ENCODE peak calls at places on chromosomes 13 and 19, in seven cellular contexts. U is Calu3; P is hypothalamus; Z is NCI-H1436; R is activated CD4-positive, CD25-positive, alpha-beta regulatory T cell; N is heart left ventricle; S is GM13977. Q is an unnamed sample.

GRCh38 chr19:18737954-18738351 is 53.2 kb downstream of the COMP start:
- DNase-seq in R (no peak), P (no peak), U (no peak), N (no peak), Z (no peak), S (no peak), Q (no peak)

GRCh38 chr19:13023666-13024065 is 28.4 kb downstream of the NFIX start:
- DNase-seq in P (no peak), R (no peak), S (no peak), U (no peak), Z (no peak), N (no peak), Q (no peak)

GRCh38 chr19:32876919-32877285 is 7.3 kb upstream of the SLC7A9 start:
- DNase-seq in N (no peak), Z (no peak), S (peak), P (no peak), U (no peak), R (no peak), Q (no peak)

GRCh38 chr19:46737761-46738171 is 8.1 kb upstream of the FKRP start:
- DNase-seq in P (no peak), N (no peak), U (no peak), S (no peak), Z (no peak), R (no peak), Q (no peak)

GRCh38 chr13:21970918-21971317 is 300.0 kb downstream of the FGF9 start:
- DNase-seq in Z (no peak), U (no peak), P (no peak), R (no peak), S (no peak), N (no peak), Q (no peak)

GRCh38 chr19:3284759-3285646 is 60.5 kb downstream of the CELF5 start:
- DNase-seq in S (peak), P (no peak), N (peak), R (peak), Z (no peak), U (peak), Q (no peak)

GRCh38 chr13:109938255-109938936 is 152.0 kb upstream of the IRS2 start:
- DNase-seq in U (no peak), S (no peak), Z (no peak), N (no peak), P (no peak), R (no peak), Q (no peak)

GRCh38 chr13:42114912-42115311 is 66.5 kb downstream of the DGKH start:
- DNase-seq in N (no peak), Z (no peak), S (no peak), P (no peak), U (no peak), R (no peak), Q (no peak)

GRCh38 chr13:43397110-43397509 is 373.7 kb downstream of the DNAJC15 start:
- DNase-seq in Z (no peak), S (no peak), N (no peak), U (no peak), R (no peak), P (no peak), Q (no peak)

GRCh38 chr13:94329754-94330551 is 149.5 kb downstream of the DCT start:
- DNase-seq in S (no peak), N (peak), P (no peak), Z (no peak), U (no peak), R (no peak), Q (peak)

GRCh38 chr13:50909605-50910482 is at the start of gene RNASEH2B:
- DNase-seq in S (peak), N (peak), U (peak), P (peak), R (peak), Z (peak), Q (peak)

GRCh38 chr13:73133536-73133935 is 74.7 kb downstream of the KLF5 start:
- DNase-seq in N (no peak), Z (no peak), S (no peak), U (no peak), R (no peak), P (no peak), Q (no peak)

GRCh38 chr13:75993823-75994222 is 357.7 kb downstream of the LMO7 start:
- DNase-seq in P (no peak), R (no peak), U (no peak), Z (no peak), N (no peak), S (no peak), Q (no peak)

GRCh38 chr19:39502640-39503417 is 4.1 kb downstream of the DLL3 start:
- DNase-seq in S (peak), P (no peak), R (peak), Z (no peak), U (peak), N (peak), Q (no peak)

GRCh38 chr13:112741835-112742570 is 52.2 kb downstream of the ATP11A start:
- DNase-seq in U (no peak), S (no peak), R (no peak), P (no peak), N (no peak), Z (no peak), Q (no peak)

GRCh38 chr13:87798536-87798935 is 127.4 kb downstream of the SLITRK5 start:
- DNase-seq in R (no peak), N (no peak), S (no peak), P (no peak), Z (no peak), U (no peak), Q (no peak)

GRCh38 chr13:27359203-27359821 is 65.1 kb upstream of the GTF3A start:
- DNase-seq in Z (peak), U (peak), R (peak), N (peak), P (no peak), S (peak), Q (peak)

GRCh38 chr19:13526552-13526951 is 20.3 kb upstream of the CACNA1A start:
- DNase-seq in U (peak), Z (no peak), R (no peak), N (no peak), P (no peak), S (no peak), Q (no peak)

GRCh38 chr19:2050349-2050990 is 574 bp downstream of the MKNK2 start:
- DNase-seq in R (no peak), N (no peak), Z (no peak), P (no peak), U (no peak), S (no peak), Q (no peak)

GRCh38 chr13:75101997-75102720 is 379.8 kb downstream of the TBC1D4 start:
- DNase-seq in S (no peak), U (no peak), P (no peak), Z (no peak), R (no peak), N (no peak), Q (no peak)

GRCh38 chr13:37225414-37226047 is 120.1 kb upstream of the CSNK1A1L start:
- DNase-seq in R (no peak), S (no peak), U (no peak), N (no peak), Z (no peak), P (no peak), Q (no peak)

GRCh38 chr13:64958106-64958505 is 2272.0 kb downstream of the PCDH9 start:
- DNase-seq in S (no peak), Z (no peak), N (no peak), R (no peak), U (no peak), P (no peak), Q (no peak)

GRCh38 chr13:75675421-75675820 is 39.3 kb downstream of the LMO7 start:
- DNase-seq in R (no peak), U (no peak), S (no peak), N (no peak), P (no peak), Z (no peak), Q (no peak)

GRCh38 chr13:94712812-94713555 is 639 bp upstream of the SOX21 start:
- DNase-seq in Z (no peak), P (peak), S (peak), R (no peak), N (no peak), U (peak), Q (no peak)

GRCh38 chr13:110676511-110677204 is 29.3 kb downstream of the CARS2 start:
- DNase-seq in U (no peak), Z (no peak), P (no peak), N (no peak), S (peak), R (peak), Q (no peak)

Q was measured in tibial artery.